ENCODE peak calls at places on chromosomes 5 and 9, in nine cellular contexts. P is HepG2, J is A549, Q is HCT116, R is HL-60, Y is K562, M is GM23338, B is GM12878, X is SK-N-SH. E is an unnamed sample.

GRCh38 chr9:21710792-21711191 is 91.6 kb upstream of the MTAP start:
- DNase-seq in P (no peak), J (no peak), Q (no peak), R (no peak), Y (no peak), M (no peak), B (no peak), X (no peak), E (no peak)

GRCh38 chr5:155839251-155840037 is 487.5 kb upstream of the SGCD start:
- DNase-seq in P (no peak), J (peak; percentile 28), Q (no peak), R (no peak), Y (no peak), M (peak; percentile 70), B (no peak), X (peak; percentile 23), E (no peak)

GRCh38 chr5:173954671-173955605 is 34.0 kb upstream of the C5orf47 start:
- DNase-seq in P (no peak), J (no peak), Q (no peak), R (no peak), Y (no peak), M (no peak), B (no peak), X (no peak), E (peak; percentile 69)

GRCh38 chr5:180095545-180095944 is 24.0 kb upstream of the RNF130 start:
- DNase-seq in P (no peak), J (no peak), Q (no peak), R (no peak), Y (no peak), M (no peak), B (no peak), X (no peak), E (no peak)

GRCh38 chr5:157379983-157380382 is 80.0 kb upstream of the NIPAL4 start:
- DNase-seq in P (no peak), J (no peak), Q (no peak), R (no peak), Y (no peak), M (no peak), B (no peak), X (no peak), E (no peak)

GRCh38 chr9:107705521-107705920 is 216.0 kb upstream of the KLF4 start:
- DNase-seq in P (no peak), J (no peak), Q (no peak), R (no peak), Y (no peak), M (no peak), B (no peak), X (no peak), E (no peak)

GRCh38 chr5:121975294-121975693 is 13.5 kb downstream of the SRFBP1 start:
- DNase-seq in P (no peak), J (no peak), Q (no peak), R (no peak), Y (no peak), M (no peak), B (no peak), X (no peak), E (no peak)

GRCh38 chr5:179819296-179820126 is 1.2 kb upstream of the SQSTM1 start:
- DNase-seq in P (peak; percentile 82), J (peak; percentile 89), Q (no peak), R (peak; percentile 58), Y (peak; percentile 57), M (peak; percentile 73), B (no peak), X (peak; percentile 59), E (no peak)

GRCh38 chr9:89826186-89826585 is 221.4 kb downstream of the GADD45G start:
- DNase-seq in P (no peak), J (no peak), Q (no peak), R (no peak), Y (no peak), M (no peak), B (no peak), X (no peak), E (no peak)

DNA sequence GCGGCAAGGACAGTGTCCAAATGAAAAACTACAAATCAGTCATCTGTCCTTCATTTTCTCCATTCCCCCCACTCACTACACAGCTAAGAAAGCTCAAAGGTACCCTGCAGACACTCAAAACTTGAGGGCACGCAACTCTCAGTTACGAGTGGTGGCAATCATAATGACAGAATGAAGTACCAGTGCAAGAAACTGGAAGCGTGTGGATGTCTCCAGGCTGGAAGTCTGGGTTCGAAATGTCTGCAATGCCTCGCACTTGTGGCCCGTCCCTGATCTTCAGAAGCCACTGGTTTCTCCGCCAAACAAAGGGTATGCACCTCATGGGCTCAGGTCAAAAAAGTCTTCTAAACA is 597 bp upstream of the CENPH start:
- DNase-seq in P (no peak), J (no peak), Q (no peak), R (no peak), Y (no peak), M (no peak), B (no peak), X (no peak), E (no peak)
- TF ChIP-seq REST in P (no peak), J (no peak), Q (no peak), R (no peak), Y (no peak), M (no peak), B (no peak), X (no peak), E (no peak)

GRCh38 chr9:92510747-92511146 is 25.0 kb downstream of the ECM2 start:
- DNase-seq in P (no peak), J (no peak), Q (no peak), R (no peak), Y (no peak), M (no peak), B (no peak), X (no peak), E (no peak)
- TF ChIP-seq REST in P (no peak), J (no peak), Q (no peak), R (no peak), Y (no peak), M (no peak), B (no peak), X (no peak), E (no peak)

DNA sequence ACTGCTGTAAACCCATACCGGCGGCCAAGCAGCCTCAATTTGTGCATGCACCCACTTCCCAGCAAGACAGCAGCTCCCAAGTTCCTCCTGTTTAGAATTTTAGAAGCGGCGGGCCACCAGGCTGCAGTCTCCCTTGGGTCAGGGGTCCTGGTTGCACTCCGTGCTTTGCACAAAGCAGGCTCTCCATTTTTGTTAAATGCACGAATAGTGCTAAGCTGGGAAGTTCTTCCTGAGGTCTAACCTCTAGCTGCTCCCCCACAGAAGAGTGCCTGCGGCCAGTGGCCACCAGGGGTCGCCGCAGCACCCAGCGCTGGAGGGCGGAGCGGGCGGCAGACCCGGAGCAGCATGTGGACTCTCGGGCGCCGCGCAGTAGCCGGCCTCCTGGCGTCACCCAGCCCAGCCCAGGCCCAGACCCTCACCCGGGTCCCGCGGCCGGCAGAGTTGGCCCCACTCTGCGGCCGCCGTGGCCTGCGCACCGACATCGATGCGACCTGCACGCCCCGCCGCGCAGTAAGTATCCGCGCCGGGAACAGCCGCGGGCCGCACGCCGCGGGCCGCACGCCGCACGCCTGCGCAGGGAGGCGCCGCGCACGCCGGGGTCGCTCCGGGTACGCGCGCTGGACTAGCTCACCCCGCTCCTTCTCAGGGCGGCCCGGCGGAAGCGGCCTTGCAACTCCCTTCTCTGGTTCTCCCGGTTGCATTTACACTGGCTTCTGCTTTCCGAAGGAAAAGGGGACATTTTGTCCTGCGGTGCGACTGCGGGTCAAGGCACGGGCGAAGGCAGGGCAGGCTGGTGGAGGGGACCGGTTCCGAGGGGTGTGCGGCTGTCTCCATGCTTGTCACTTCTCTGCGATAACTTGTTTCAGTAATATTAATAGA is at the start of gene FXN:
- DNase-seq in P (peak; percentile 61), J (peak; percentile 84), Q (peak; percentile 56), R (peak; percentile 79), Y (peak; percentile 84), M (peak; percentile 83), B (peak; percentile 38), X (peak; percentile 94), E (peak; percentile 38)
- TF ChIP-seq REST in P (peak; percentile 33), J (no peak), Q (no peak), R (no peak), Y (no peak), M (no peak), B (no peak), X (peak; percentile 26), E (no peak)

GRCh38 chr5:14741131-14741530 is 76.6 kb downstream of the OTULIN start:
- DNase-seq in P (no peak), J (no peak), Q (no peak), R (no peak), Y (no peak), M (no peak), B (no peak), X (no peak), E (no peak)
- TF ChIP-seq REST in P (no peak), J (no peak), Q (no peak), R (no peak), Y (no peak), M (no peak), B (no peak), X (no peak), E (no peak)

GRCh38 chr9:127970401-127971313 is 10.1 kb downstream of the EEIG1 start:
- DNase-seq in P (no peak), J (no peak), Q (no peak), R (no peak), Y (no peak), M (no peak), B (peak; percentile 95), X (peak; percentile 10), E (no peak)
- TF ChIP-seq REST in P (no peak), J (no peak), Q (no peak), R (no peak), Y (no peak), M (no peak), B (no peak), X (no peak), E (no peak)

DNA sequence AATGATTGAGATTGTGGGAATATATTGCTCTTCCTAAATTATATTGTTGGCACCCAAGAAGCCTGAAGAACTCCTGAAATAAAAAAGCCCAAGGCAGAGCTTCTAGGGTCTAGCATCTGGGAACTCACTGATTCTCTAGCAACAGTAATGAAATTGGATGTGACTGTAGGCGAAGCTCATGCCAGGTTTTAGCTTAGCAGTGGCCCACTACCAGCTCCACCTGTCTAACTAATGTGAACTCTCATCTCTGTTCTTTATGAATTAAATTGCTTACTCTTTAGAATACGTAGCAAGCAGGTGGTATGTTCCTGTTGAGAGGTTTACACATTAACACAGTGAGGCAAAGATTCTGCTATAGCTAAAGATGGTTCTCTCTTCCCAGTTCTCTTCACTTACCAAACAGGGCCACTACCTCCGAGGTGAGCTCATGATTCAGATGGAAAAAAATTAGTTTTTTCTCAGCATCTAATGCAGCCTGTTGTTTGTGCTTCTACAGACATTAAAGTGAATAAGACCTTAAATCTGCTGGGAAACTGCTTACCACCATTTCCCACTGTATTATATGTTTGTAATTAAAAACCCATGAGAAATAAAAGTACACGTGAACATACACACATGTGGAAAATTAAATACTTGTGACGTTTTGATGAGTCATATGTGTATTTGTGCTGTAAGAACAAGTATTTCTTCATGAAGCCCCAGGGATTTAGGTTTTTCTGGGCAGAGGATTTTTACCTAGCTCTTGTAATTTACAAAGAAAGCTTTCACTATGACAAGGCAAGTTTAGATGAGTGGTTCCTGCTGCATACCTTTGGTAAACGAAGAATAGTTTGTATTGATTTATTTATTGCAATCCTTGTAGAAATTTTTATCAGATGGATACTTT is 360.1 kb downstream of the KDM4C start:
- DNase-seq in P (no peak), J (no peak), Q (no peak), R (no peak), Y (no peak), M (no peak), B (peak; percentile 46), X (no peak), E (no peak)
- TF ChIP-seq REST in P (no peak), J (no peak), Q (no peak), R (no peak), Y (no peak), M (no peak), B (no peak), X (no peak), E (no peak)